ENCODE peak calls at places on chromosomes 12 and 14, in seven cellular contexts. One of them, this sample, is unnamed. For H3K9me3, the result is how much of the 10 kb centered on the place peaks cover.

GRCh38 chr12:91219511-91219910 is 36.9 kb upstream of the DCN start:
- DNase-seq in lung: no peak
- DNase-seq in heart left ventricle: no peak
- DNase-seq in fibroblast of lung: peak
- DNase-seq in IMR-90: peak
- DNase-seq in lower lobe of right lung: no peak
- DNase-seq in adrenal gland: no peak
- DNase-seq in this sample: no peak

GRCh38 chr12:70314145-70314544 is 51.9 kb upstream of the KCNMB4 start:
- DNase-seq in lung: no peak
- DNase-seq in heart left ventricle: no peak
- DNase-seq in fibroblast of lung: no peak
- DNase-seq in IMR-90: no peak
- DNase-seq in lower lobe of right lung: no peak
- DNase-seq in adrenal gland: no peak
- DNase-seq in this sample: no peak

GRCh38 chr12:753401-754237 is 1.2 kb downstream of the WNK1 start:
- DNase-seq in lung: peak
- DNase-seq in heart left ventricle: peak
- DNase-seq in fibroblast of lung: peak
- DNase-seq in IMR-90: no peak
- DNase-seq in lower lobe of right lung: peak
- DNase-seq in adrenal gland: peak
- DNase-seq in this sample: no peak

GRCh38 chr12:120678572-120678971 is 8.4 kb upstream of the MLEC start:
- DNase-seq in lung: no peak
- DNase-seq in heart left ventricle: no peak
- DNase-seq in fibroblast of lung: no peak
- DNase-seq in IMR-90: no peak
- DNase-seq in lower lobe of right lung: no peak
- DNase-seq in adrenal gland: no peak
- DNase-seq in this sample: no peak

GRCh38 chr12:87469295-87469694 is 559.9 kb downstream of the C12orf50 start:
- DNase-seq in lung: no peak
- DNase-seq in heart left ventricle: no peak
- DNase-seq in fibroblast of lung: peak
- DNase-seq in IMR-90: peak
- DNase-seq in lower lobe of right lung: no peak
- DNase-seq in adrenal gland: no peak
- DNase-seq in this sample: no peak

GRCh38 chr12:121917950-121918678 is at the start of gene CFAP251:
- DNase-seq in lung: peak
- DNase-seq in heart left ventricle: peak
- DNase-seq in fibroblast of lung: peak
- DNase-seq in IMR-90: peak
- DNase-seq in lower lobe of right lung: peak
- DNase-seq in adrenal gland: peak
- DNase-seq in this sample: peak

GRCh38 chr12:51972849-51973273 is 21.4 kb downstream of the ACVR1B start:
- DNase-seq in lung: peak
- DNase-seq in heart left ventricle: no peak
- DNase-seq in fibroblast of lung: peak
- DNase-seq in IMR-90: peak
- DNase-seq in lower lobe of right lung: peak
- DNase-seq in adrenal gland: peak
- DNase-seq in this sample: no peak

GRCh38 chr14:91038439-91038838 is 22.0 kb downstream of the RPS6KA5 start:
- DNase-seq in lung: no peak
- DNase-seq in heart left ventricle: no peak
- DNase-seq in fibroblast of lung: no peak
- DNase-seq in IMR-90: no peak
- DNase-seq in lower lobe of right lung: no peak
- DNase-seq in adrenal gland: no peak
- DNase-seq in this sample: no peak

GRCh38 chr12:25242981-25243764 is 7.6 kb downstream of the KRAS start:
- DNase-seq in lung: no peak
- DNase-seq in heart left ventricle: no peak
- DNase-seq in fibroblast of lung: peak
- DNase-seq in IMR-90: peak
- DNase-seq in lower lobe of right lung: no peak
- DNase-seq in adrenal gland: no peak
- DNase-seq in this sample: no peak

GRCh38 chr14:84760506-84760905 is 769.4 kb upstream of the FLRT2 start:
- DNase-seq in lung: no peak
- DNase-seq in heart left ventricle: no peak
- DNase-seq in fibroblast of lung: no peak
- DNase-seq in IMR-90: no peak
- DNase-seq in lower lobe of right lung: no peak
- DNase-seq in adrenal gland: no peak
- DNase-seq in this sample: no peak

GRCh38 chr12:104695453-104696148 is 238.9 kb downstream of the CHST11 start:
- DNase-seq in lung: no peak
- DNase-seq in heart left ventricle: no peak
- DNase-seq in fibroblast of lung: peak
- DNase-seq in IMR-90: peak
- DNase-seq in lower lobe of right lung: no peak
- DNase-seq in adrenal gland: no peak
- DNase-seq in this sample: no peak

GRCh38 chr12:104555650-104556049 is 98.9 kb downstream of the CHST11 start:
- DNase-seq in lung: no peak
- DNase-seq in heart left ventricle: no peak
- DNase-seq in fibroblast of lung: no peak
- DNase-seq in IMR-90: no peak
- DNase-seq in lower lobe of right lung: no peak
- DNase-seq in adrenal gland: no peak
- DNase-seq in this sample: no peak

GRCh38 chr12:95796225-95796981 is 5.8 kb upstream of the NTN4 start:
- DNase-seq in lung: no peak
- DNase-seq in heart left ventricle: no peak
- DNase-seq in fibroblast of lung: no peak
- DNase-seq in IMR-90: no peak
- DNase-seq in lower lobe of right lung: peak
- DNase-seq in adrenal gland: no peak
- DNase-seq in this sample: no peak

GRCh38 chr14:21528381-21529348 is 2.5 kb upstream of the SALL2 start:
- DNase-seq in lung: no peak
- DNase-seq in heart left ventricle: no peak
- DNase-seq in fibroblast of lung: peak
- DNase-seq in IMR-90: peak
- DNase-seq in lower lobe of right lung: no peak
- DNase-seq in adrenal gland: no peak
- DNase-seq in this sample: no peak

GRCh38 chr14:72708708-72709475 is 185.0 kb downstream of the DPF3 start:
- DNase-seq in lung: no peak
- DNase-seq in heart left ventricle: no peak
- DNase-seq in fibroblast of lung: no peak
- DNase-seq in IMR-90: no peak
- DNase-seq in lower lobe of right lung: no peak
- DNase-seq in adrenal gland: no peak
- DNase-seq in this sample: peak

GRCh38 chr14:55180434-55180833 is 11.0 kb downstream of the DLGAP5 start:
- DNase-seq in lung: no peak
- DNase-seq in heart left ventricle: no peak
- DNase-seq in fibroblast of lung: peak
- DNase-seq in IMR-90: peak
- DNase-seq in lower lobe of right lung: no peak
- DNase-seq in adrenal gland: no peak
- DNase-seq in this sample: no peak

GRCh38 chr14:23153891-23154796 is 29.3 kb downstream of the SLC7A8 start:
- DNase-seq in lung: peak
- DNase-seq in heart left ventricle: peak
- DNase-seq in fibroblast of lung: peak
- DNase-seq in IMR-90: no peak
- DNase-seq in lower lobe of right lung: peak
- DNase-seq in adrenal gland: peak
- DNase-seq in this sample: peak

GRCh38 chr14:31968107-31968810 is 108.8 kb upstream of the ARHGAP5 start:
- DNase-seq in lung: no peak
- DNase-seq in heart left ventricle: no peak
- DNase-seq in fibroblast of lung: no peak
- DNase-seq in IMR-90: peak
- DNase-seq in lower lobe of right lung: no peak
- DNase-seq in adrenal gland: no peak
- DNase-seq in this sample: no peak

DNA sequence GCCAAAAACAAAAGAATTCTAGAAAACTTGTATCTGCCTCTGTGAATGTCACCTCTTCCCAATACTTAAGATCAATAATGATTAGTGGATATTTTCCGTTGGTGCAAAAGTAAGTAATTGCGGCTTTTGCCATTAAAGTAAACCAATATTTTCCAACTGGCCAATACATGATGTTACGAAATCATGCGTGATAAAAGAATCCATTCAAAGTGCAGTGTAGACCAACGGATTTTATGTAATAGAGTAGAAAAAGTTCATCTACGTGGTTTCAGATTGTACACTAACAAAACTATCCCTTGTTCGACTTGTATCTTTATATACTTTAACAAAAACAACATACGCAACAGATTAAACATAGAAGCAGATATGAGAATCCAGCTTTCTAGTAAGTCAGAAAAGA is 626 bp upstream of the ZNF268 start:
- DNase-seq in lung: no peak
- DNase-seq in heart left ventricle: no peak
- DNase-seq in fibroblast of lung: no peak
- DNase-seq in IMR-90: no peak
- DNase-seq in lower lobe of right lung: no peak
- DNase-seq in adrenal gland: no peak
- DNase-seq in this sample: no peak
- H3K9me3 ChIP-seq in lung: under half
- H3K9me3 ChIP-seq in heart left ventricle: under half
- H3K9me3 ChIP-seq in fibroblast of lung: under half
- H3K9me3 ChIP-seq in IMR-90: under half
- H3K9me3 ChIP-seq in lower lobe of right lung: half or more
- H3K9me3 ChIP-seq in adrenal gland: under half
- H3K9me3 ChIP-seq in this sample: under half

DNA sequence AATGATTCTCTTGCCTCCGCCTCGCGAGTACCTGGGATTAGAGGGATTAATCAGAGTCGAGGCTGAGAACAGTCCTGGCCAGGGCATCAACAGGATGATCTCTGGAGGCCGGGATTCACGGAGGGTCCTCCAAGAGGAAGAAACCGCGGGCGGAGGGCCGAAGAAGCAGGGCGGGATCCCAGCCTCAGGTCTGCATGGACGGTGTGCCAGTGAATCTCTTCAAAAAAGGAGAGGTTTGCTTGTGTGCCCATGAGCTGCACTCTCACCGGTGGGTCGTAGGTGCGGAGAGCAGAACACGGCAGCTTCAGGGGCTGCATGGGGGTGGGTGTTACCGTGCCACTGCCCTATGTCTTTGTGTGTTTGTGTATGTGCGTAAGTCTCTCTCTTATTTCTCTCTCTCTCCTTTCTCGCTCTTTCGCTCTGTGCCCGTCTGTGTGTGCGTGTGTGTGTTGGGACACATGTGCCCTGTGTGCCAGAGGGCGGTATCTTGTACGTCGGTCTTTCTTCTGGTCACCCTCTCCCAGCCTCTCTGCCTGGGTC is 768.2 kb upstream of the ALG10B start:
- DNase-seq in lung: no peak
- DNase-seq in heart left ventricle: no peak
- DNase-seq in fibroblast of lung: no peak
- DNase-seq in IMR-90: no peak
- DNase-seq in lower lobe of right lung: no peak
- DNase-seq in adrenal gland: no peak
- DNase-seq in this sample: no peak
- H3K9me3 ChIP-seq in lung: under half
- H3K9me3 ChIP-seq in heart left ventricle: under half
- H3K9me3 ChIP-seq in fibroblast of lung: under half
- H3K9me3 ChIP-seq in IMR-90: under half
- H3K9me3 ChIP-seq in lower lobe of right lung: under half
- H3K9me3 ChIP-seq in adrenal gland: under half
- H3K9me3 ChIP-seq in this sample: under half

DNA sequence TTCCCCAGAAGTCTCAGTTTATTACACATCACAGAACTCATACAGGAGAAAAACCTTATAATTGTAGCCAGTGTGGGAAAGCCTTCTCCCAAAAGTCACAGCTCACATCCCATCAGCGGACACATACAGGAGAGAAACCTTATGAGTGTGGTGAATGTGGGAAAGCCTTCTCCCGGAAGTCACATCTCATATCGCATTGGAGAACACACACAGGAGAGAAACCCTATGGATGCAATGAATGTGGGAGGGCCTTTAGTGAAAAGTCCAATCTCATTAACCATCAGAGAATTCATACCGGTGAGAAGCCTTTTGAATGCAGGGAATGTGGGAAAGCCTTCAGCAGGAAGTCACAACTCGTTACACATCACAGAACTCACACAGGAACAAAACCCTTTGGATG is 20.1 kb downstream of the ZNF84 start:
- DNase-seq in lung: no peak
- DNase-seq in heart left ventricle: no peak
- DNase-seq in fibroblast of lung: peak
- DNase-seq in IMR-90: peak
- DNase-seq in lower lobe of right lung: no peak
- DNase-seq in adrenal gland: no peak
- DNase-seq in this sample: no peak
- H3K9me3 ChIP-seq in lung: half or more
- H3K9me3 ChIP-seq in heart left ventricle: half or more
- H3K9me3 ChIP-seq in fibroblast of lung: under half
- H3K9me3 ChIP-seq in IMR-90: half or more
- H3K9me3 ChIP-seq in lower lobe of right lung: half or more
- H3K9me3 ChIP-seq in adrenal gland: under half
- H3K9me3 ChIP-seq in this sample: half or more

GRCh38 chr12:63997198-63997597 is 152.7 kb downstream of the SRGAP1 start:
- DNase-seq in lung: no peak
- DNase-seq in heart left ventricle: no peak
- DNase-seq in fibroblast of lung: no peak
- DNase-seq in IMR-90: no peak
- DNase-seq in lower lobe of right lung: no peak
- DNase-seq in adrenal gland: no peak
- DNase-seq in this sample: no peak

GRCh38 chr12:64001439-64001838 is 156.9 kb downstream of the SRGAP1 start:
- DNase-seq in lung: no peak
- DNase-seq in heart left ventricle: no peak
- DNase-seq in fibroblast of lung: peak
- DNase-seq in IMR-90: no peak
- DNase-seq in lower lobe of right lung: no peak
- DNase-seq in adrenal gland: no peak
- DNase-seq in this sample: no peak

GRCh38 chr12:63994704-63995103 is 150.2 kb downstream of the SRGAP1 start:
- DNase-seq in lung: no peak
- DNase-seq in heart left ventricle: no peak
- DNase-seq in fibroblast of lung: peak
- DNase-seq in IMR-90: peak
- DNase-seq in lower lobe of right lung: no peak
- DNase-seq in adrenal gland: no peak
- DNase-seq in this sample: no peak

GRCh38 chr12:63991036-63991547 is 146.6 kb downstream of the SRGAP1 start:
- DNase-seq in lung: no peak
- DNase-seq in heart left ventricle: no peak
- DNase-seq in fibroblast of lung: peak
- DNase-seq in IMR-90: peak
- DNase-seq in lower lobe of right lung: no peak
- DNase-seq in adrenal gland: no peak
- DNase-seq in this sample: no peak

DNA sequence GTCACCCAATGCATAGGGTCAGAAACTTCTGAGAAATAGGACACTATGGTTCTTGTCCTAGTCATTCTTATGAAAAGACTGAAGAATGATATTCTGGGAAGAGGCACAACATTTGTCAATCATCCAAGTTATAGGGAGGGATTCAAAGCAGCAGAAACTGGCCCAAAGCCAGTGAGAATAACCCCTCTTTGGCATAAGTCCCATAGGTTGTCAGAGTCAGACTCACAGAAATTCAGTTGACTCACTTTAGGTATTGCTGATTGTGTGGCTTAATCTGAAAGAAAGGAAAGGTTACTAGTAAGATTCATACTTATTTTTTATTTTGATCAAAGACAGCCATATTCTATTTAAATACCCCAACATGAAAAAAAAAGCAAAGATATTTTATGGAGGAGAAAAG is 151.0 kb downstream of the SRGAP1 start:
- DNase-seq in lung: no peak
- DNase-seq in heart left ventricle: no peak
- DNase-seq in fibroblast of lung: no peak
- DNase-seq in IMR-90: no peak
- DNase-seq in lower lobe of right lung: no peak
- DNase-seq in adrenal gland: no peak
- DNase-seq in this sample: no peak
- H3K9me3 ChIP-seq in lung: under half
- H3K9me3 ChIP-seq in heart left ventricle: under half
- H3K9me3 ChIP-seq in fibroblast of lung: under half
- H3K9me3 ChIP-seq in IMR-90: under half
- H3K9me3 ChIP-seq in lower lobe of right lung: under half
- H3K9me3 ChIP-seq in adrenal gland: under half
- H3K9me3 ChIP-seq in this sample: under half